ENCODE peak calls at places on chromosomes 6 and 20, in five cellular contexts. R is OCI-LY7, T is fibroblast of mammary gland, Z is fibroblast of pulmonary artery, N is endothelial cell. A is an unnamed sample.
A peak's percentile ranks its signal among the peaks of the same experiment; 100 is the strongest.

GRCh38 chr6:148223424-148223842 is 119.2 kb upstream of the SASH1 start:
- DNase-seq in N (no peak), Z (peak; percentile 28), R (no peak), T (peak; percentile 58), A (no peak)

GRCh38 chr6:166450167-166450873 is 67.6 kb upstream of the MPC1 start:
- DNase-seq in Z (no peak), N (no peak), R (no peak), T (no peak), A (no peak)

GRCh38 chr6:11848852-11849731 is 70.5 kb upstream of the ADTRP start:
- DNase-seq in N (no peak), T (peak; percentile 10), R (no peak), Z (peak; percentile 35), A (no peak)

GRCh38 chr6:32083812-32084768 is 25.0 kb downstream of the TNXB start:
- DNase-seq in N (no peak), R (no peak), Z (no peak), T (no peak), A (no peak)

GRCh38 chr20:56986931-56987720 is 279.3 kb downstream of the BMP7 start:
- DNase-seq in T (peak; percentile 12), Z (no peak), R (no peak), N (no peak), A (no peak)

GRCh38 chr6:46378882-46379405 is 112.3 kb downstream of the RCAN2 start:
- DNase-seq in N (no peak), R (no peak), Z (no peak), T (no peak), A (no peak)

GRCh38 chr20:57380081-57380750 is 11.0 kb upstream of the RBM38 start:
- DNase-seq in T (no peak), R (no peak), N (no peak), Z (no peak), A (no peak)

GRCh38 chr6:69232506-69233194 is 564.2 kb downstream of the LMBRD1 start:
- DNase-seq in N (peak; percentile 89), R (peak; percentile 18), T (peak; percentile 43), Z (peak; percentile 76), A (peak; percentile 60)

GRCh38 chr6:18260448-18261106 is 3.8 kb downstream of the DEK start:
- DNase-seq in R (peak; percentile 59), T (peak; percentile 65), N (no peak), Z (peak; percentile 15), A (peak; percentile 47)

GRCh38 chr6:50791900-50792508 is 26.7 kb upstream of the TFAP2B start:
- DNase-seq in R (peak; percentile 54), T (peak; percentile 44), N (peak; percentile 42), Z (peak; percentile 51), A (peak; percentile 44)

GRCh38 chr20:1918766-1919165 is 23.6 kb downstream of the SIRPA start:
- DNase-seq in Z (no peak), T (no peak), R (no peak), N (no peak), A (no peak)

DNA sequence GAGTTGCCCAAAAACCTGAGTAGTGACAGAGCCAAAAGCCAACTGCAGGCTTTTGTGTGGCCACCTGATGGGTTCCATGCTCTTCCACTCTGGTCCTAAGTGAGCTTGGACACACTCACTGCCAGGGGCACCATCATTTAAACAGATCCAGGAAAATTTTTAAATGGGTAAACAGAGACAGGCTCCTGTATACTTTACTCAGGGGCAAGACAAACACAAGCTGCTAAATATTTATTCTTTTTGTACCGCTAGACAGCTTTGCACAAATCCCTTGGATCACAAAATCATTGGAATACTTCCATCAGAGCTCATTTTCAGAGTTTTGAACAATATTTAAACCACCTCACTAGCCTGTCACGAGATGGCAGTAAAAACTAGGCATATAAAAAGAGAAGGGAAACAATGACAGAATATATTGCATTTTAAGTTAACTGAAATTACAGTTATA is 31.4 kb downstream of the GCLC start:
- DNase-seq in N (no peak), Z (no peak), R (no peak), T (no peak), A (no peak)
- TF ChIP-seq CTCF in N (no peak), Z (no peak), R (peak; percentile 25), T (no peak), A (no peak)

GRCh38 chr6:28864321-28864923 is 59.4 kb downstream of the TRIM27 start:
- DNase-seq in T (no peak), Z (no peak), R (no peak), N (no peak), A (no peak)
- TF ChIP-seq CTCF in T (no peak), Z (no peak), R (no peak), N (no peak), A (no peak)

GRCh38 chr6:142385352-142385751 is 83.5 kb downstream of the ADGRG6 start:
- DNase-seq in Z (no peak), R (no peak), T (no peak), N (no peak), A (no peak)
- TF ChIP-seq CTCF in Z (no peak), R (no peak), T (no peak), N (no peak), A (no peak)

GRCh38 chr20:10360878-10361277 is 73.1 kb downstream of the MKKS start:
- DNase-seq in T (no peak), Z (no peak), N (no peak), R (no peak), A (no peak)

GRCh38 chr20:10357061-10357708 is 76.8 kb downstream of the MKKS start:
- DNase-seq in N (no peak), T (peak; percentile 32), R (no peak), Z (no peak), A (no peak)

GRCh38 chr20:10359621-10360040 is 74.4 kb downstream of the MKKS start:
- DNase-seq in R (no peak), Z (peak; percentile 29), T (no peak), N (no peak), A (no peak)

GRCh38 chr20:10356628-10357027 is 77.4 kb downstream of the MKKS start:
- DNase-seq in Z (no peak), T (no peak), N (no peak), R (no peak), A (no peak)

GRCh38 chr20:10357974-10358373 is 76.0 kb downstream of the MKKS start:
- DNase-seq in N (no peak), T (peak; percentile 44), Z (peak; percentile 29), R (no peak), A (no peak)
- TF ChIP-seq CTCF in N (peak; percentile 73), T (peak; percentile 81), Z (peak; percentile 63), R (peak; percentile 50), A (no peak)

GRCh38 chr6:41591122-41591521 is 44.9 kb downstream of the FOXP4 start:
- DNase-seq in Z (no peak), N (no peak), T (no peak), R (no peak), A (no peak)

GRCh38 chr6:41589636-41590622 is 43.7 kb downstream of the FOXP4 start:
- DNase-seq in Z (no peak), N (no peak), T (no peak), R (no peak), A (no peak)

GRCh38 chr6:41594326-41594725 is 43.9 kb upstream of the MDFI start:
- DNase-seq in R (no peak), T (peak; percentile 88), Z (no peak), N (no peak), A (no peak)

GRCh38 chr6:41593451-41594238 is 44.6 kb upstream of the MDFI start:
- DNase-seq in R (no peak), T (no peak), N (no peak), Z (no peak), A (no peak)

GRCh38 chr6:41591859-41592502 is 45.8 kb downstream of the FOXP4 start:
- DNase-seq in N (peak; percentile 87), R (peak; percentile 62), T (peak; percentile 59), Z (peak; percentile 66), A (peak; percentile 93)
- TF ChIP-seq CTCF in N (peak; percentile 96), R (peak; percentile 89), T (peak; percentile 94), Z (peak; percentile 93), A (peak; percentile 79)

A was measured in GM20000.